ENCODE peak calls at places on chromosomes 2 and 18, in seven cellular contexts. C, Q, M, G, L, F and U are unnamed samples.

GRCh38 chr2:234981197-234982095 is 29.6 kb downstream of the SH3BP4 start:
- DNase-seq in C (peak), L (peak), Q (no peak), M (no peak), G (no peak), F (no peak), U (no peak)

GRCh38 chr18:77114564-77115391 is 17.8 kb downstream of the MBP start:
- DNase-seq in F (no peak), Q (peak), C (peak), G (no peak), L (peak), M (no peak), U (no peak)

GRCh38 chr18:49639643-49640361 is 77.9 kb downstream of the LIPG start:
- DNase-seq in F (no peak), Q (peak), L (peak), M (no peak), C (peak), G (no peak), U (no peak)

GRCh38 chr18:61308795-61309393 is 24.3 kb upstream of the CDH20 start:
- DNase-seq in M (peak), C (no peak), L (peak), G (no peak), F (no peak), Q (no peak), U (no peak)

GRCh38 chr18:48318481-48318880 is 90.7 kb downstream of the ZBTB7C start:
- DNase-seq in L (no peak), M (no peak), Q (no peak), F (no peak), G (no peak), C (no peak), U (no peak)

GRCh38 chr2:61671561-61672315 is 133.6 kb upstream of the XPO1 start:
- DNase-seq in Q (no peak), F (no peak), L (no peak), M (no peak), C (peak), G (no peak), U (no peak)

GRCh38 chr18:13577091-13577697 is 149.2 kb downstream of the FAM210A start:
- DNase-seq in M (no peak), G (peak), F (no peak), Q (no peak), L (peak), C (peak), U (no peak)

GRCh38 chr2:188889187-188889586 is 85.0 kb upstream of the COL3A1 start:
- DNase-seq in L (no peak), G (no peak), M (no peak), F (no peak), Q (no peak), C (no peak), U (no peak)

GRCh38 chr18:58668211-58668610 is 3.1 kb upstream of the MALT1 start:
- DNase-seq in Q (no peak), M (no peak), F (no peak), G (no peak), L (no peak), C (no peak), U (no peak)

GRCh38 chr2:113602869-113603466 is 24.1 kb upstream of the RABL2A start:
- DNase-seq in Q (no peak), C (no peak), F (no peak), G (no peak), L (no peak), M (no peak), U (no peak)

GRCh38 chr2:3956892-3957291 is 253.5 kb downstream of the DCDC2C start:
- DNase-seq in L (no peak), F (no peak), M (no peak), Q (no peak), G (no peak), C (no peak), U (no peak)

GRCh38 chr2:133342283-133342895 is 225.9 kb downstream of the NCKAP5 start:
- DNase-seq in L (no peak), G (no peak), M (no peak), F (no peak), C (no peak), Q (no peak), U (no peak)

GRCh38 chr2:86323273-86323672 is 14.2 kb downstream of the REEP1 start:
- DNase-seq in C (no peak), F (no peak), M (no peak), L (no peak), G (no peak), Q (no peak), U (no peak)

GRCh38 chr2:71843391-71843850 is 304.2 kb downstream of the CYP26B1 start:
- DNase-seq in C (peak), G (no peak), M (no peak), Q (no peak), L (peak), F (no peak), U (no peak)

GRCh38 chr2:33275689-33276444 is 200.6 kb upstream of the RASGRP3 start:
- DNase-seq in F (no peak), L (peak), G (no peak), Q (peak), M (no peak), C (peak), U (no peak)

GRCh38 chr2:233473878-233474277 is 92.7 kb downstream of the USP40 start:
- DNase-seq in L (no peak), Q (no peak), F (no peak), G (no peak), C (no peak), M (no peak), U (no peak)

GRCh38 chr2:28750316-28751101 is 1.1 kb upstream of the PPP1CB start:
- DNase-seq in Q (no peak), C (peak), L (peak), M (no peak), F (no peak), G (no peak), U (no peak)

GRCh38 chr2:218886461-218886947 is 5.9 kb downstream of the WNT10A start:
- DNase-seq in M (peak), G (no peak), Q (no peak), L (no peak), F (peak), C (no peak), U (no peak)

GRCh38 chr2:234156326-234156725 is 105.8 kb downstream of the SPP2 start:
- DNase-seq in L (no peak), G (no peak), F (no peak), C (no peak), M (no peak), Q (no peak), U (no peak)

GRCh38 chr18:36693931-36694661 is 134.7 kb downstream of the TPGS2 start:
- DNase-seq in Q (no peak), G (no peak), C (no peak), M (no peak), F (no peak), L (peak), U (no peak)

GRCh38 chr18:77054606-77055428 is 77.8 kb downstream of the MBP start:
- DNase-seq in M (peak), F (peak), Q (peak), C (peak), G (peak), L (peak), U (no peak)

GRCh38 chr2:168758970-168759820 is 43.2 kb upstream of the NOSTRIN start:
- DNase-seq in C (peak), M (no peak), G (peak), Q (no peak), F (no peak), L (peak), U (no peak)

GRCh38 chr2:42959148-42959992 is 167.0 kb upstream of the HAAO start:
- DNase-seq in L (no peak), G (no peak), C (peak), Q (no peak), M (no peak), F (no peak), U (no peak)

GRCh38 chr2:102342888-102343287 is 12.7 kb upstream of the IL18R1 start:
- DNase-seq in G (no peak), C (peak), M (no peak), F (no peak), L (peak), Q (no peak), U (no peak)

GRCh38 chr2:108963057-108963456 is 26.0 kb downstream of the EDAR start:
- DNase-seq in C (no peak), L (no peak), Q (peak), F (no peak), M (no peak), G (no peak), U (no peak)

GRCh38 chr2:108958632-108959341 is 30.2 kb downstream of the EDAR start:
- DNase-seq in Q (peak), F (no peak), G (no peak), L (no peak), M (no peak), C (no peak), U (no peak)

GRCh38 chr2:108958002-108958401 is 31.0 kb downstream of the EDAR start:
- DNase-seq in F (no peak), Q (peak), C (no peak), L (no peak), M (no peak), G (no peak), U (no peak)

GRCh38 chr2:108959401-108959800 is 29.6 kb downstream of the EDAR start:
- DNase-seq in C (no peak), L (no peak), G (no peak), F (no peak), Q (peak), M (no peak), U (no peak)

DNA sequence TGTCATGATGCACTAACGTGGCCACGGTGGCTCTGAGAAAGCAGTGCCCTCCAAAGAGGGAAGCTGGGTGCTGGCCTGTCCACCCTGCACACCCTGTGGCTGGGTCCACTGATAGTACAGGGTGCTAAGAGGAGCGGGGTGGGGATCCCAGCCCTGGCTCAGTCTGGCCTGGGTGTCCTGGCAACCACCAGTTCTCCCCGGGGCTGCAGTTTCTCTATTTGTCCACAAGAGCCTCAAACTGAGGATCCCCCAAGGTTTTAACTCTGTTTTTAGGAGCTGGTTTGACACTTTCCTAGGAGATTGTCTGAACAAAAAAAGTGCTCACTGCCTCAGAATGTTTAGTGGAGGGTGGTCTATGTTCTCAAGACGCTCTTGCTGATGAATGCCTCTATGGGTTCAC is 29.0 kb downstream of the EDAR start:
- DNase-seq in L (no peak), F (no peak), M (no peak), C (no peak), Q (peak), G (no peak), U (no peak)
- TF ChIP-seq CTCF in L (no peak), F (no peak), M (no peak), C (peak), Q (no peak), G (no peak), U (no peak)

GRCh38 chr2:105521176-105521575 is 122.3 kb upstream of the FHL2 start:
- DNase-seq in F (no peak), G (peak), M (no peak), C (peak), Q (no peak), L (peak), U (peak)
- TF ChIP-seq CTCF in F (peak), G (peak), M (peak), C (peak), Q (peak), L (peak), U (peak)

DNA sequence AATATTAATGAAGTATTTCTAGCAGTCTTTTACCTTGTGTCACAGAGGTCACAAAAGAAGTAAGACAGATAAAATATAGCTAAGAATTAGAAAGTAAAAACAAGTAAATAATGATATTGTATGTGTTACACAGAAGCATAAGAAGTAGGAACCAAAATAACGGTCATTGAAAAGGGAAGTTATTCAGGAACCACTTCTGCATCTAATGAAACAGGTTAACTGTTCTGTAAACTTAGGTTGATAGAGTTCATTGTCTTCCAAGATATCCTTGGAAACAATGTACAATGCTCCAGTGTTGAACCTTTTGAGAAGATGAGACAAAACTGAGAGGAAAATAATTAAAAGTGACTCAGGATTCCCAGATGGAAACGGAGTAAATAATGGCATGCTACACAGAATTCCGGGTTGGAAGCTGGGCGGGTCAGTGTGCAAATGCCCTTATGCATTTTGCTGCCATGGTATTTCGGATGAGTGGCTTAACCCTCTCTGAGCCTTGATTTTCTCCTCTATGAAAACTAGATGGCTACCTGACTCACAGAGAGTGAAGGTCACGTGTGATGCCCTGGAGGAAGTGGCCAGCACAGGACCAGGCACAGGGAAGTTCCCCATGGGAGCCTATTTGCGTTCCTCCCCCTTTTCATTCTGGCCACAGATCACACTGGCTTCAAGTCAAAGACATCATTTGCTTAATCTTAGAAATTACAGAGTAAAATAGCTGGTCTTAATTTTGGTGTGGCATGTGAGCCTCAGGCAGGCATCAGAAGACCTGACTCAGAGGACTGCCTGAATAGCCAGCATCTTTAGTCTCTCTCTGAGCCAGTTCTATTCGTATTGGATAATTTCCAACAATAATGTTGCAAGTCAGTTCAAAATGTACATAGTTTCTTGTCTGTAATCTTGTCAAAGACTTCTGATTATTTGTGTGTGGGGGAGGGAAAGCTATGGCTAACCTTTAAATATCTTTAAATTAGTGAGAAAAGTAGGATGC is 57.4 kb upstream of the CD302 start:
- DNase-seq in C (peak), M (no peak), Q (no peak), L (peak), F (no peak), G (no peak), U (no peak)
- TF ChIP-seq CTCF in C (no peak), M (no peak), Q (no peak), L (no peak), F (no peak), G (no peak), U (no peak)

DNA sequence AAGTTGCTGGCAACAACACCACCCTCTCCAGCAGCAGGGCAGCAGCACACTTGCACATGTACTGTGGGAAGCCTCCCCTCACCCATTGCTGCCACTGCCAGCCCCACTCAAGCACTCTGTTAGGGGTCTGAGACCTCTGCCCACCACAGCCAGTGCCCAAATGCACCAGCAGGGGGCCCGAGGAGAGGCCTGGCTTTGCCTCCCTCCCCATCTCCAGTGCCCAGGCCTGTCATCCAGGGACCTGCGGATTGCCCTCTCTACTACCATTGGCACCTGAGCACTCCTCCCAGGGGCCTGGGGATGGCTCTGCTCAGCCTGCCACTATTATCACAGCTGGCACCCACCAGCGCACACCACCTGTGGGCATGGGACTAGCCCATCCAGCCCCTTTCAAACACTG is 175.7 kb downstream of the PMAIP1 start:
- DNase-seq in L (no peak), F (no peak), G (no peak), C (no peak), Q (no peak), M (no peak), U (no peak)
- TF ChIP-seq CTCF in L (no peak), F (peak), G (no peak), C (no peak), Q (no peak), M (no peak), U (no peak)

GRCh38 chr2:20674974-20675679 is 8.2 kb downstream of the GDF7 start:
- DNase-seq in G (no peak), L (peak), Q (no peak), M (no peak), C (peak), F (no peak), U (no peak)

GRCh38 chr2:20674309-20674965 is 7.5 kb downstream of the GDF7 start:
- DNase-seq in M (no peak), C (no peak), F (no peak), Q (no peak), G (no peak), L (no peak), U (no peak)

GRCh38 chr2:20677301-20678176 is 10.6 kb downstream of the GDF7 start:
- DNase-seq in L (no peak), Q (no peak), C (no peak), F (no peak), G (no peak), M (no peak), U (no peak)

GRCh38 chr2:20675701-20676352 is 8.9 kb downstream of the GDF7 start:
- DNase-seq in Q (no peak), L (no peak), C (no peak), G (peak), M (no peak), F (no peak), U (no peak)

GRCh38 chr2:20676353-20677215 is 9.6 kb downstream of the GDF7 start:
- DNase-seq in L (no peak), Q (no peak), F (no peak), M (no peak), G (peak), C (no peak), U (no peak)
- TF ChIP-seq CTCF in L (no peak), Q (no peak), F (no peak), M (no peak), G (no peak), C (no peak), U (no peak)

DNA sequence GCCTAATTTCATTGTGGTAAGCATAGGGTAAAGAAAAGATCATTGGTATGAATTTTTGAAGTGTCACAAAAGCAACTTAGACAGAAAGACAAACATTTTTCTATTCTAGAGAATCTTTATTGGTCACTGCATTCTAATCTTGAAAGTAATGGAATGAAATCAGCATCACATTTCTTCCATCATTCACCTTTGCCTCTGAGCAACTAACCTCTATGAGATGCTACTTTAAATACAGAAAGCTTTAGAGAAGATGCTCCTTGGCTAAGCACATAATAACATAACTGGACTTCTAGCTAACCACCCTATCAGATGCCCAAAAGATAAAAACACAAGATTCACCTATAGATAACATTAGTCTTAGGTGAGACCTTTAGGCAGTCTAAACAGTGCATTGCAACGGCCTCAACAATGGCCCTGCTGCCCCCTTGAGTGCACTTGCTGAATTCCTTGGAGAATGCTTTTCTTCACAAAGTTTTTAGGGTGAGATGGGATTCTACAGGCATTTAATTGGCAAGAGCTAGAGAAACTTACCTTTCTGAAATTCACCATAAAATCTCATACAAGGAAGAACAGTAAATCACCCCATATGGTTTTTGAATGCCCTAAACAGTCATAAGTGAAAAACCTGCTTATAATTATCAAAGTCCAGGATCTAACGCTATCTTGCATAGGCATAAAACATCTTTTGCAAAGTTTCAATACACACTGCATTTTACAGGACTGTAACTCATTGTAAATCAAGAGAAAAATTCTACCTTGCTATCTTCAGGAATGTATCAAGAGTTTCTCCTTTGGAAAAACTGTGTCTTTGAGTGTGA is 791.3 kb upstream of the CHAC2 start:
- DNase-seq in F (no peak), G (no peak), Q (no peak), C (peak), L (peak), M (no peak), U (no peak)
- TF ChIP-seq CTCF in F (no peak), G (no peak), Q (no peak), C (peak), L (peak), M (no peak), U (peak)